ENCODE peak calls at places on chromosomes 12 and 14, in six cellular contexts. A is iPS-NIHi11, G is fibroblast of the aortic adventitia, N is OCI-M1, R is kidney tubule cell, J is tibial nerve. E is an unnamed sample.

GRCh38 chr14:35858521-35859209 is 32.5 kb downstream of the BRMS1L start:
- DNase-seq in R (peak), J (no peak), G (peak), N (no peak), A (no peak), E (peak)

GRCh38 chr12:11686135-11686534 is 36.7 kb downstream of the ETV6 start:
- DNase-seq in N (no peak), J (no peak), G (no peak), A (no peak), R (no peak), E (no peak)

GRCh38 chr12:119838781-119839180 is 38.3 kb downstream of the CIT start:
- DNase-seq in J (no peak), N (no peak), R (no peak), G (no peak), A (no peak), E (no peak)

GRCh38 chr12:64088431-64089349 is 133.4 kb downstream of the KICS2 start:
- DNase-seq in J (peak), G (peak), A (peak), R (peak), N (peak), E (peak)

GRCh38 chr12:128258866-128259555 is 8.0 kb upstream of the TMEM132C start:
- DNase-seq in A (no peak), N (no peak), J (no peak), G (no peak), R (no peak), E (no peak)

GRCh38 chr14:92486881-92487280 is 26.7 kb upstream of the RIN3 start:
- DNase-seq in A (no peak), N (no peak), R (no peak), J (no peak), G (peak), E (no peak)

GRCh38 chr12:43282106-43282505 is 269.9 kb downstream of the ADAMTS20 start:
- DNase-seq in G (peak), A (no peak), N (peak), R (peak), J (no peak), E (peak)

GRCh38 chr14:99538275-99538674 is 57.1 kb downstream of the CCNK start:
- DNase-seq in A (peak), R (no peak), J (no peak), N (no peak), G (no peak), E (no peak)

GRCh38 chr14:104318558-104319488 is 180.4 kb downstream of the KIF26A start:
- DNase-seq in A (no peak), R (no peak), N (no peak), J (no peak), G (no peak), E (no peak)